ENCODE peak calls at places on chromosomes 4 and X, in nine cellular contexts. M, B, U, I, R, C, S, N and V are unnamed samples.

GRCh38 chr4:38803833-38804653 is 548 bp downstream of the TLR1 start:
- DNase-seq in M (no peak), B (no peak), U (no peak), I (no peak), R (peak; percentile 5), C (no peak), S (no peak), N (no peak), V (no peak)

GRCh38 chrX:13835825-13836224 is 18.9 kb upstream of the GPM6B start:
- DNase-seq in M (no peak), B (no peak), U (no peak), I (no peak), R (no peak), C (no peak), S (peak; percentile 60), N (no peak), V (no peak)

GRCh38 chrX:24241822-24242648 is 71.8 kb downstream of the SUPT20HL2 start:
- DNase-seq in M (no peak), B (no peak), U (no peak), I (no peak), R (peak; percentile 27), C (no peak), S (peak; percentile 57), N (peak; percentile 21), V (no peak)

GRCh38 chrX:125727117-125727516 is 407.4 kb downstream of the TEX13C start:
- DNase-seq in M (no peak), B (no peak), U (no peak), I (no peak), R (no peak), C (no peak), S (no peak), N (no peak), V (no peak)

GRCh38 chr4:90185416-90185815 is 58.2 kb downstream of the CCSER1 start:
- DNase-seq in M (no peak), B (no peak), U (no peak), I (no peak), R (no peak), C (no peak), S (no peak), N (no peak), V (no peak)

GRCh38 chr4:99645036-99645435 is 12.6 kb downstream of the C4orf54 start:
- DNase-seq in M (no peak), B (no peak), U (no peak), I (no peak), R (no peak), C (peak; percentile 47), S (no peak), N (no peak), V (no peak)

GRCh38 chr4:102564399-102564921 is 63.3 kb downstream of the NFKB1 start:
- DNase-seq in M (no peak), B (no peak), U (no peak), I (no peak), R (no peak), C (no peak), S (no peak), N (peak; percentile 71), V (no peak)

GRCh38 chr4:65773636-65774035 is 103.3 kb upstream of the EPHA5 start:
- DNase-seq in M (no peak), B (no peak), U (no peak), I (no peak), R (no peak), C (no peak), S (no peak), N (no peak), V (no peak)

GRCh38 chr4:57726154-57726553 is 616.0 kb upstream of the IGFBP7 start:
- DNase-seq in M (no peak), B (no peak), U (no peak), I (no peak), R (no peak), C (no peak), S (no peak), N (no peak), V (no peak)

GRCh38 chr4:151517896-151518295 is 108.9 kb downstream of the FHIP1A start:
- DNase-seq in M (no peak), B (no peak), U (no peak), I (no peak), R (no peak), C (no peak), S (no peak), N (no peak), V (no peak)

GRCh38 chr4:66766557-66766956 is 778.7 kb downstream of the CENPC start:
- DNase-seq in M (no peak), B (no peak), U (no peak), I (no peak), R (no peak), C (no peak), S (no peak), N (no peak), V (no peak)

GRCh38 chr4:118823471-118823870 is 12.5 kb downstream of the SEC24D start:
- DNase-seq in M (peak; percentile 63), B (no peak), U (no peak), I (no peak), R (peak; percentile 93), C (no peak), S (no peak), N (no peak), V (no peak)

GRCh38 chr4:156169861-156170260 is 216.2 kb upstream of the CTSO start:
- DNase-seq in M (no peak), B (peak; percentile 2), U (no peak), I (no peak), R (no peak), C (no peak), S (peak; percentile 15), N (peak; percentile 27), V (no peak)

GRCh38 chrX:39261446-39262147 is 460.3 kb downstream of the MID1IP1 start:
- DNase-seq in M (no peak), B (no peak), U (no peak), I (no peak), R (peak; percentile 24), C (no peak), S (peak; percentile 71), N (peak; percentile 49), V (no peak)

GRCh38 chr4:46993075-46994006 is at the start of gene GABRA4:
- DNase-seq in M (no peak), B (peak; percentile 67), U (no peak), I (no peak), R (no peak), C (no peak), S (peak; percentile 33), N (no peak), V (no peak)

GRCh38 chr4:5839751-5840674 is 52.9 kb downstream of the CRMP1 start:
- DNase-seq in M (no peak), B (no peak), U (no peak), I (no peak), R (peak; percentile 23), C (no peak), S (no peak), N (no peak), V (no peak)

GRCh38 chrX:85107407-85107806 is 103.7 kb downstream of the APOOL start:
- DNase-seq in M (no peak), B (no peak), U (no peak), I (no peak), R (no peak), C (no peak), S (no peak), N (no peak), V (no peak)

GRCh38 chr4:185201983-185202962 is 1.5 kb downstream of the CFAP97 start:
- DNase-seq in M (no peak), B (no peak), U (no peak), I (no peak), R (no peak), C (no peak), S (no peak), N (no peak), V (no peak)

GRCh38 chrX:151386838-151387459 is 10.1 kb upstream of the VMA21 start:
- DNase-seq in M (no peak), B (no peak), U (no peak), I (no peak), R (no peak), C (no peak), S (no peak), N (no peak), V (no peak)

GRCh38 chrX:130296743-130297142 is 28.0 kb upstream of the ZNF280C start:
- DNase-seq in M (no peak), B (no peak), U (no peak), I (no peak), R (no peak), C (no peak), S (no peak), N (peak; percentile 2), V (no peak)

GRCh38 chr4:55742655-55743191 is 76.9 kb upstream of the EXOC1L start:
- DNase-seq in M (no peak), B (no peak), U (no peak), I (no peak), R (no peak), C (no peak), S (peak; percentile 14), N (peak; percentile 25), V (no peak)

GRCh38 chrX:68647156-68647957 is at the start of gene STARD8:
- DNase-seq in M (no peak), B (no peak), U (peak; percentile 39), I (no peak), R (peak; percentile 2), C (peak; percentile 19), S (peak; percentile 36), N (peak; percentile 77), V (no peak)

GRCh38 chr4:57044996-57045395 is 65.2 kb downstream of the IGFBP7 start:
- DNase-seq in M (no peak), B (no peak), U (peak; percentile 77), I (no peak), R (no peak), C (no peak), S (no peak), N (peak; percentile 72), V (no peak)

GRCh38 chr4:78059524-78059889 is 2.4 kb downstream of the FRAS1 start:
- DNase-seq in M (peak; percentile 75), B (peak; percentile 16), U (no peak), I (no peak), R (no peak), C (peak; percentile 67), S (peak; percentile 78), N (peak; percentile 73), V (peak; percentile 44)

GRCh38 chrX:19604375-19604774 is 89.1 kb upstream of the MAP3K15 start:
- DNase-seq in M (no peak), B (no peak), U (no peak), I (no peak), R (no peak), C (no peak), S (no peak), N (no peak), V (no peak)

GRCh38 chr4:79367111-79367510 is 40.9 kb downstream of the GK2 start:
- DNase-seq in M (no peak), B (no peak), U (no peak), I (no peak), R (no peak), C (no peak), S (no peak), N (no peak), V (no peak)

GRCh38 chrX:140817943-140818342 is 108.4 kb downstream of the LINC00632 start:
- DNase-seq in M (no peak), B (no peak), U (no peak), I (no peak), R (no peak), C (no peak), S (peak; percentile 54), N (peak; percentile 9), V (no peak)

GRCh38 chrX:148620023-148620422 is 119.6 kb downstream of the AFF2 start:
- DNase-seq in M (no peak), B (no peak), U (no peak), I (no peak), R (no peak), C (no peak), S (no peak), N (no peak), V (no peak)

GRCh38 chrX:106481341-106481740 is 130.4 kb upstream of the RADX start:
- DNase-seq in M (no peak), B (peak; percentile 19), U (no peak), I (no peak), R (peak; percentile 36), C (no peak), S (peak; percentile 86), N (peak; percentile 28), V (no peak)

GRCh38 chrX:5876984-5877655 is 351.5 kb downstream of the NLGN4X start:
- DNase-seq in M (no peak), B (no peak), U (no peak), I (no peak), R (no peak), C (no peak), S (peak; percentile 45), N (no peak), V (no peak)

GRCh38 chr4:88411491-88412101 is 32.9 kb downstream of the HERC6 start:
- DNase-seq in M (no peak), B (no peak), U (no peak), I (no peak), R (no peak), C (no peak), S (no peak), N (no peak), V (no peak)